ENCODE peak calls at places on chromosomes 1 and 21, in four cellular contexts. One of them, this sample, is unnamed.

GRCh38 chr1:2974701-2975301 is 46.5 kb upstream of the ACTRT2 start:
- DNase-seq in PC-9: no peak
- DNase-seq in ovary: no peak
- DNase-seq in CD4-positive, alpha-beta memory T cell: no peak
- DNase-seq in this sample: peak

GRCh38 chr21:36478207-36478701 is 1.7 kb downstream of the CLDN14 start:
- DNase-seq in CD4-positive, alpha-beta memory T cell: no peak
- DNase-seq in ovary: no peak
- DNase-seq in PC-9: peak
- DNase-seq in this sample: no peak

GRCh38 chr1:19596065-19596718 is 47.9 kb upstream of the NBL1 start:
- DNase-seq in ovary: no peak
- DNase-seq in CD4-positive, alpha-beta memory T cell: no peak
- DNase-seq in PC-9: no peak
- DNase-seq in this sample: no peak

GRCh38 chr21:42370894-42371654 is 4.7 kb upstream of the TFF1 start:
- DNase-seq in ovary: no peak
- DNase-seq in PC-9: no peak
- DNase-seq in CD4-positive, alpha-beta memory T cell: no peak
- DNase-seq in this sample: no peak

GRCh38 chr1:180611016-180611930 is 20.5 kb upstream of the XPR1 start:
- DNase-seq in CD4-positive, alpha-beta memory T cell: no peak
- DNase-seq in PC-9: no peak
- DNase-seq in ovary: no peak
- DNase-seq in this sample: no peak

GRCh38 chr1:119372493-119373086 is 4.0 kb downstream of the HAO2 start:
- DNase-seq in CD4-positive, alpha-beta memory T cell: no peak
- DNase-seq in PC-9: peak
- DNase-seq in ovary: no peak
- DNase-seq in this sample: no peak

GRCh38 chr1:224525411-224526040 is 90.6 kb upstream of the CNIH3 start:
- DNase-seq in PC-9: no peak
- DNase-seq in CD4-positive, alpha-beta memory T cell: no peak
- DNase-seq in ovary: no peak
- DNase-seq in this sample: no peak

GRCh38 chr1:176515310-176515709 is 52.3 kb downstream of the PAPPA2 start:
- DNase-seq in PC-9: peak
- DNase-seq in CD4-positive, alpha-beta memory T cell: no peak
- DNase-seq in ovary: no peak
- DNase-seq in this sample: no peak

GRCh38 chr1:30920827-30921226 is 12.3 kb upstream of the SDC3 start:
- DNase-seq in CD4-positive, alpha-beta memory T cell: no peak
- DNase-seq in ovary: peak
- DNase-seq in PC-9: no peak
- DNase-seq in this sample: no peak

GRCh38 chr1:151680812-151681211 is 35.8 kb downstream of the CELF3 start:
- DNase-seq in ovary: no peak
- DNase-seq in PC-9: peak
- DNase-seq in CD4-positive, alpha-beta memory T cell: no peak
- DNase-seq in this sample: no peak

GRCh38 chr1:213821175-213821942 is 166.4 kb upstream of the PROX1 start:
- DNase-seq in ovary: no peak
- DNase-seq in PC-9: no peak
- DNase-seq in CD4-positive, alpha-beta memory T cell: no peak
- DNase-seq in this sample: no peak

GRCh38 chr1:84672080-84672735 is 18.1 kb downstream of the SSX2IP start:
- DNase-seq in PC-9: no peak
- DNase-seq in CD4-positive, alpha-beta memory T cell: no peak
- DNase-seq in ovary: no peak
- DNase-seq in this sample: no peak

GRCh38 chr1:21508580-21509350 is 458 bp upstream of the ALPL start:
- DNase-seq in CD4-positive, alpha-beta memory T cell: peak
- DNase-seq in ovary: peak
- DNase-seq in PC-9: no peak
- DNase-seq in this sample: no peak

This sample was measured in sigmoid colon.